ENCODE peak calls at places on chromosome 12, in four cellular contexts. K is uterus, F is T-cell, S is AG09319. I is an unnamed sample.

GRCh38 chr12:71201136-71201679 is 43.4 kb upstream of the TSPAN8 start:
- DNase-seq in K (no peak), F (no peak), S (no peak), I (no peak)

GRCh38 chr12:112537710-112538396 is 119.1 kb downstream of the PTPN11 start:
- DNase-seq in K (no peak), F (no peak), S (no peak), I (peak)

GRCh38 chr12:47085815-47086252 is 6.1 kb upstream of the AMIGO2 start:
- DNase-seq in K (no peak), F (no peak), S (no peak), I (peak)

GRCh38 chr12:77377116-77377515 is 311.7 kb upstream of the E2F7 start:
- DNase-seq in K (no peak), F (no peak), S (no peak), I (peak)

GRCh38 chr12:56469007-56469930 is 891 bp downstream of the SPRYD4 start:
- DNase-seq in K (no peak), F (no peak), S (no peak), I (no peak)

GRCh38 chr12:17216156-17216555 is 610.2 kb upstream of the LMO3 start:
- DNase-seq in K (no peak), F (no peak), S (no peak), I (no peak)

GRCh38 chr12:99759467-99759866 is 111.9 kb downstream of the GARIN6 start:
- DNase-seq in K (no peak), F (no peak), S (no peak), I (no peak)

GRCh38 chr12:50112456-50113218 is 601 bp downstream of the COX14 start:
- DNase-seq in K (no peak), F (no peak), S (no peak), I (no peak)

GRCh38 chr12:13661005-13661887 is 320.2 kb downstream of the GRIN2B start:
- DNase-seq in K (peak), F (no peak), S (peak), I (peak)

I was measured in adipocyte.